ENCODE peak calls at places on chromosome 20, in four cellular contexts. One of them, this sample, is unnamed.

GRCh38 chr20:22686097-22686496 is 101.7 kb upstream of the FOXA2 start:
- DNase-seq in heart right ventricle: peak; percentile 35
- DNase-seq in nephron progenitor cell: peak; percentile 54
- DNase-seq in breast epithelium: no peak
- DNase-seq in this sample: no peak

GRCh38 chr20:47389867-47390347 is 33.4 kb upstream of the ZMYND8 start:
- DNase-seq in nephron progenitor cell: no peak
- DNase-seq in heart right ventricle: no peak
- DNase-seq in breast epithelium: no peak
- DNase-seq in this sample: no peak

GRCh38 chr20:33233129-33233774 is 2.5 kb upstream of the BPIFA1 start:
- DNase-seq in breast epithelium: no peak
- DNase-seq in heart right ventricle: no peak
- DNase-seq in nephron progenitor cell: peak; percentile 14
- DNase-seq in this sample: no peak

GRCh38 chr20:37990571-37991151 is 42.6 kb downstream of the TTI1 start:
- DNase-seq in breast epithelium: no peak
- DNase-seq in nephron progenitor cell: no peak
- DNase-seq in heart right ventricle: peak; percentile 64
- DNase-seq in this sample: no peak

GRCh38 chr20:53865905-53866786 is 204.2 kb downstream of the BCAS1 start:
- DNase-seq in heart right ventricle: peak; percentile 32
- DNase-seq in breast epithelium: peak; percentile 64
- DNase-seq in nephron progenitor cell: peak; percentile 25
- DNase-seq in this sample: no peak

GRCh38 chr20:9989066-9989724 is 45.6 kb upstream of the ANKEF1 start:
- DNase-seq in heart right ventricle: no peak
- DNase-seq in breast epithelium: no peak
- DNase-seq in nephron progenitor cell: no peak
- DNase-seq in this sample: no peak

GRCh38 chr20:49340161-49340966 is 62.5 kb upstream of the ZNFX1 start:
- DNase-seq in heart right ventricle: no peak
- DNase-seq in breast epithelium: no peak
- DNase-seq in nephron progenitor cell: no peak
- DNase-seq in this sample: no peak

GRCh38 chr20:56465997-56466396 is 2.4 kb upstream of the RTF2 start:
- DNase-seq in heart right ventricle: no peak
- DNase-seq in breast epithelium: no peak
- DNase-seq in nephron progenitor cell: no peak
- DNase-seq in this sample: no peak

GRCh38 chr20:47686545-47686944 is 98.7 kb downstream of the SULF2 start:
- DNase-seq in nephron progenitor cell: no peak
- DNase-seq in heart right ventricle: no peak
- DNase-seq in breast epithelium: no peak
- DNase-seq in this sample: no peak

GRCh38 chr20:48750376-48750775 is 77.4 kb downstream of the PREX1 start:
- DNase-seq in breast epithelium: no peak
- DNase-seq in heart right ventricle: no peak
- DNase-seq in nephron progenitor cell: no peak
- DNase-seq in this sample: no peak

GRCh38 chr20:36861875-36862801 is 13.8 kb upstream of the TLDC2 start:
- DNase-seq in heart right ventricle: peak; percentile 92
- DNase-seq in breast epithelium: peak; percentile 95
- DNase-seq in nephron progenitor cell: peak; percentile 40
- DNase-seq in this sample: no peak

GRCh38 chr20:36646678-36647077 is 682 bp upstream of the SLA2 start:
- DNase-seq in nephron progenitor cell: no peak
- DNase-seq in heart right ventricle: no peak
- DNase-seq in breast epithelium: no peak
- DNase-seq in this sample: no peak

GRCh38 chr20:19735446-19735845 is 22.6 kb upstream of the RIN2 start:
- DNase-seq in heart right ventricle: peak; percentile 77
- DNase-seq in nephron progenitor cell: no peak
- DNase-seq in breast epithelium: peak; percentile 67
- DNase-seq in this sample: no peak

GRCh38 chr20:2086980-2087377 is 14.6 kb upstream of the STK35 start:
- DNase-seq in heart right ventricle: no peak
- DNase-seq in nephron progenitor cell: no peak
- DNase-seq in breast epithelium: no peak
- DNase-seq in this sample: no peak

GRCh38 chr20:21262812-21263211 is 40.3 kb upstream of the XRN2 start:
- DNase-seq in nephron progenitor cell: no peak
- DNase-seq in heart right ventricle: no peak
- DNase-seq in breast epithelium: no peak
- DNase-seq in this sample: no peak

GRCh38 chr20:15637971-15638754 is 935.1 kb downstream of the KIF16B start:
- DNase-seq in breast epithelium: no peak
- DNase-seq in nephron progenitor cell: no peak
- DNase-seq in heart right ventricle: no peak
- DNase-seq in this sample: no peak

GRCh38 chr20:40960521-40960956 is 68.1 kb upstream of the TOP1 start:
- DNase-seq in breast epithelium: no peak
- DNase-seq in heart right ventricle: no peak
- DNase-seq in nephron progenitor cell: no peak
- DNase-seq in this sample: no peak

GRCh38 chr20:51206032-51206662 is 183.2 kb upstream of the KCNG1 start:
- DNase-seq in breast epithelium: no peak
- DNase-seq in nephron progenitor cell: no peak
- DNase-seq in heart right ventricle: no peak
- DNase-seq in this sample: no peak

GRCh38 chr20:48359692-48360337 is 468.0 kb downstream of the PREX1 start:
- DNase-seq in breast epithelium: no peak
- DNase-seq in heart right ventricle: no peak
- DNase-seq in nephron progenitor cell: no peak
- DNase-seq in this sample: no peak

GRCh38 chr20:47586648-47587306 is 85.1 kb downstream of the NCOA3 start:
- DNase-seq in nephron progenitor cell: no peak
- DNase-seq in heart right ventricle: no peak
- DNase-seq in breast epithelium: no peak
- DNase-seq in this sample: no peak

GRCh38 chr20:64049060-64049886 is at the start of gene SOX18:
- DNase-seq in heart right ventricle: peak; percentile 69
- DNase-seq in nephron progenitor cell: peak; percentile 69
- DNase-seq in breast epithelium: no peak
- DNase-seq in this sample: no peak

GRCh38 chr20:53087034-53087777 is 115.0 kb downstream of the TSHZ2 start:
- DNase-seq in heart right ventricle: no peak
- DNase-seq in breast epithelium: no peak
- DNase-seq in nephron progenitor cell: no peak
- DNase-seq in this sample: no peak

GRCh38 chr20:21548390-21549035 is 34.6 kb upstream of the NKX2-2 start:
- DNase-seq in nephron progenitor cell: no peak
- DNase-seq in heart right ventricle: no peak
- DNase-seq in breast epithelium: no peak
- DNase-seq in this sample: no peak

GRCh38 chr20:41334452-41335421 is 5.9 kb upstream of the LPIN3 start:
- DNase-seq in heart right ventricle: no peak
- DNase-seq in breast epithelium: no peak
- DNase-seq in nephron progenitor cell: no peak
- DNase-seq in this sample: no peak

GRCh38 chr20:57317789-57318371 is 11.7 kb upstream of the SPO11 start:
- DNase-seq in heart right ventricle: no peak
- DNase-seq in breast epithelium: no peak
- DNase-seq in nephron progenitor cell: no peak
- DNase-seq in this sample: no peak

GRCh38 chr20:41150664-41151063 is 13.3 kb downstream of the PLCG1 start:
- DNase-seq in heart right ventricle: peak; percentile 49
- DNase-seq in nephron progenitor cell: no peak
- DNase-seq in breast epithelium: no peak
- DNase-seq in this sample: no peak

GRCh38 chr20:51128198-51128597 is 105.3 kb upstream of the KCNG1 start:
- DNase-seq in breast epithelium: no peak
- DNase-seq in nephron progenitor cell: no peak
- DNase-seq in heart right ventricle: no peak
- DNase-seq in this sample: no peak

GRCh38 chr20:2197166-2197565 is 95.5 kb downstream of the STK35 start:
- DNase-seq in heart right ventricle: no peak
- DNase-seq in breast epithelium: no peak
- DNase-seq in nephron progenitor cell: no peak
- DNase-seq in this sample: no peak

GRCh38 chr20:10793741-10794140 is 119.9 kb upstream of the JAG1 start:
- DNase-seq in heart right ventricle: no peak
- DNase-seq in nephron progenitor cell: no peak
- DNase-seq in breast epithelium: no peak
- DNase-seq in this sample: no peak

GRCh38 chr20:49821850-49822249 is 9.2 kb downstream of the SLC9A8 start:
- DNase-seq in breast epithelium: no peak
- DNase-seq in heart right ventricle: peak; percentile 24
- DNase-seq in nephron progenitor cell: no peak
- DNase-seq in this sample: no peak

GRCh38 chr20:47258745-47259695 is 97.5 kb downstream of the ZMYND8 start:
- DNase-seq in nephron progenitor cell: no peak
- DNase-seq in heart right ventricle: peak; percentile 79
- DNase-seq in breast epithelium: no peak
- DNase-seq in this sample: no peak

GRCh38 chr20:8200220-8200619 is 68.2 kb downstream of the PLCB1 start:
- DNase-seq in heart right ventricle: no peak
- DNase-seq in breast epithelium: no peak
- DNase-seq in nephron progenitor cell: no peak
- DNase-seq in this sample: no peak

GRCh38 chr20:672975-673604 is 2.5 kb downstream of the SCRT2 start:
- DNase-seq in heart right ventricle: no peak
- DNase-seq in nephron progenitor cell: no peak
- DNase-seq in breast epithelium: no peak
- DNase-seq in this sample: no peak
- TF ChIP-seq CTCF in heart right ventricle: no peak
- TF ChIP-seq CTCF in nephron progenitor cell: peak; percentile 17
- TF ChIP-seq CTCF in breast epithelium: no peak
- TF ChIP-seq CTCF in this sample: peak; percentile 28

GRCh38 chr20:45470939-45471338 is 1.4 kb downstream of the WFDC2 start:
- DNase-seq in heart right ventricle: no peak
- DNase-seq in nephron progenitor cell: no peak
- DNase-seq in breast epithelium: no peak
- DNase-seq in this sample: no peak
- TF ChIP-seq CTCF in heart right ventricle: no peak
- TF ChIP-seq CTCF in nephron progenitor cell: no peak
- TF ChIP-seq CTCF in breast epithelium: no peak
- TF ChIP-seq CTCF in this sample: no peak

DNA sequence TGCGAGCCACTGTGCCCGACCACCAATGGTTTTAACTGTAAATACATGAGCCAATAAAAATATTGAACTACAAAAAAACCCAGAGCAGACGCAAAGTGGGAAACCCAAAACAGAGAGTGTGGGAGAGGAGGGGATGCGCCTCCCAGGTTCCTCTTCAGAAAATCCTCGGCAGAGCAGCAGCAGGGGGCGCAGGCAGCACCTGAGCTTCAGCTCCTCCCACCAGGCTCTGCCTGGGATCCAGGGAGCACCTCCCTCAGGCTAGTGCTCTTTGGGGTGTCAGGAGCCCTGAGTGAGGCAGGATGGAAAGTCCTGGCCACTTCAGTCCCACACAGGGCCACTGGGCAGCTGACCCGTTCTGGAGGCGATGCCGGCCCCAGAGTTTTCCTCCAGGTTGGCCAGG is 536.9 kb upstream of the CDH4 start:
- DNase-seq in heart right ventricle: no peak
- DNase-seq in breast epithelium: no peak
- DNase-seq in nephron progenitor cell: no peak
- DNase-seq in this sample: no peak
- TF ChIP-seq CTCF in heart right ventricle: no peak
- TF ChIP-seq CTCF in breast epithelium: no peak
- TF ChIP-seq CTCF in nephron progenitor cell: no peak
- TF ChIP-seq CTCF in this sample: no peak

GRCh38 chr20:62782893-62783278 is 13.4 kb upstream of the MRGBP start:
- DNase-seq in heart right ventricle: peak; percentile 71
- DNase-seq in breast epithelium: no peak
- DNase-seq in nephron progenitor cell: no peak
- DNase-seq in this sample: no peak

GRCh38 chr20:62784497-62784896 is 11.8 kb upstream of the MRGBP start:
- DNase-seq in nephron progenitor cell: no peak
- DNase-seq in breast epithelium: no peak
- DNase-seq in heart right ventricle: no peak
- DNase-seq in this sample: no peak

GRCh38 chr20:62780696-62781095 is 15.6 kb upstream of the MRGBP start:
- DNase-seq in nephron progenitor cell: no peak
- DNase-seq in heart right ventricle: no peak
- DNase-seq in breast epithelium: no peak
- DNase-seq in this sample: no peak

GRCh38 chr20:62780204-62780603 is 16.1 kb upstream of the MRGBP start:
- DNase-seq in nephron progenitor cell: no peak
- DNase-seq in heart right ventricle: no peak
- DNase-seq in breast epithelium: no peak
- DNase-seq in this sample: no peak

GRCh38 chr20:62782149-62782892 is 14.0 kb upstream of the MRGBP start:
- DNase-seq in breast epithelium: no peak
- DNase-seq in nephron progenitor cell: no peak
- DNase-seq in heart right ventricle: no peak
- DNase-seq in this sample: no peak
- TF ChIP-seq CTCF in breast epithelium: no peak
- TF ChIP-seq CTCF in nephron progenitor cell: no peak
- TF ChIP-seq CTCF in heart right ventricle: no peak
- TF ChIP-seq CTCF in this sample: peak; percentile 49

GRCh38 chr20:4947817-4948559 is 53.3 kb downstream of the SLC23A2 start:
- DNase-seq in heart right ventricle: no peak
- DNase-seq in nephron progenitor cell: no peak
- DNase-seq in breast epithelium: no peak
- DNase-seq in this sample: no peak

GRCh38 chr20:4951299-4951698 is 50.0 kb downstream of the SLC23A2 start:
- DNase-seq in nephron progenitor cell: no peak
- DNase-seq in heart right ventricle: peak; percentile 38
- DNase-seq in breast epithelium: no peak
- DNase-seq in this sample: no peak

GRCh38 chr20:4950437-4950836 is 50.9 kb downstream of the SLC23A2 start:
- DNase-seq in nephron progenitor cell: no peak
- DNase-seq in heart right ventricle: no peak
- DNase-seq in breast epithelium: no peak
- DNase-seq in this sample: no peak

GRCh38 chr20:4950841-4951240 is 50.5 kb downstream of the SLC23A2 start:
- DNase-seq in heart right ventricle: no peak
- DNase-seq in breast epithelium: no peak
- DNase-seq in nephron progenitor cell: no peak
- DNase-seq in this sample: no peak

GRCh38 chr20:4949833-4950178 is 51.5 kb downstream of the SLC23A2 start:
- DNase-seq in heart right ventricle: no peak
- DNase-seq in nephron progenitor cell: no peak
- DNase-seq in breast epithelium: no peak
- DNase-seq in this sample: no peak
- TF ChIP-seq CTCF in heart right ventricle: peak; percentile 49
- TF ChIP-seq CTCF in nephron progenitor cell: peak; percentile 49
- TF ChIP-seq CTCF in breast epithelium: peak; percentile 70
- TF ChIP-seq CTCF in this sample: peak; percentile 11

This sample was measured in D721Med.